ENCODE peak calls at places on chromosome 2, in eight cellular contexts. P is NCI-H1105; O is fibroblast of pulmonary artery; R is type B pancreatic cell; J is fibroblast of lung; G is stimulated activated CD8-positive, alpha-beta memory T cell treated with anti-CD3 and anti-CD28 coated beads, Interleukin-2, amount 100 ng/mL, for 1 hour; C is SIG-M5; V is lower lobe of right lung. H is an unnamed sample.

GRCh38 chr2:158667567-158667966 is 127.5 kb upstream of the DAPL1 start:
- DNase-seq in P (no peak), O (peak), R (no peak), J (peak), G (no peak), C (no peak), V (no peak), H (peak)

GRCh38 chr2:118474151-118474561 is 373.3 kb downstream of the EN1 start:
- DNase-seq in P (peak), O (no peak), R (no peak), J (no peak), G (no peak), C (no peak), V (no peak), H (no peak)

GRCh38 chr2:148533685-148534084 is 110.9 kb upstream of the EPC2 start:
- DNase-seq in P (no peak), O (no peak), R (no peak), J (no peak), G (no peak), C (no peak), V (no peak), H (no peak)

GRCh38 chr2:8424997-8425900 is 256.6 kb upstream of the ID2 start:
- DNase-seq in P (no peak), O (no peak), R (no peak), J (no peak), G (no peak), C (no peak), V (no peak), H (no peak)

GRCh38 chr2:36318547-36318946 is 37.0 kb upstream of the CRIM1 start:
- DNase-seq in P (no peak), O (peak), R (no peak), J (no peak), G (no peak), C (no peak), V (no peak), H (peak)

GRCh38 chr2:175010848-175011254 is 5.7 kb upstream of the CHN1 start:
- DNase-seq in P (peak), O (no peak), R (no peak), J (peak), G (no peak), C (no peak), V (no peak), H (no peak)

GRCh38 chr2:109279243-109279860 is 150.3 kb downstream of the SH3RF3 start:
- DNase-seq in P (no peak), O (peak), R (no peak), J (peak), G (no peak), C (no peak), V (no peak), H (no peak)

GRCh38 chr2:209495855-209496585 is 72.2 kb downstream of the MAP2 start:
- DNase-seq in P (no peak), O (peak), R (no peak), J (peak), G (no peak), C (no peak), V (no peak), H (peak)

GRCh38 chr2:226903179-226903578 is 67.3 kb downstream of the RHBDD1 start:
- DNase-seq in P (no peak), O (peak), R (no peak), J (peak), G (no peak), C (no peak), V (no peak), H (peak)

GRCh38 chr2:121360566-121361300 is 75.7 kb upstream of the TFCP2L1 start:
- DNase-seq in P (no peak), O (peak), R (no peak), J (peak), G (no peak), C (no peak), V (peak), H (peak)